ENCODE peak calls at places on chromosome X, in ten cellular contexts. U, P, Q, D, X, A, M, O, C and W are unnamed samples.

GRCh38 chrX:63513825-63514574 is 162.9 kb upstream of the SPIN4 start:
- DNase-seq in U (no peak), O (no peak), M (no peak), D (no peak), C (peak), P (no peak), Q (peak), X (no peak), A (peak), W (no peak)

GRCh38 chrX:10577863-10578262 is 42.5 kb downstream of the MID1 start:
- DNase-seq in Q (no peak), C (no peak), U (no peak), O (no peak), D (no peak), M (no peak), P (no peak), X (no peak), A (no peak), W (no peak)

GRCh38 chrX:120794525-120794975 is 81.1 kb downstream of the CT47B1 start:
- DNase-seq in D (no peak), M (no peak), X (no peak), U (no peak), O (no peak), C (no peak), A (no peak), Q (no peak), P (no peak), W (no peak)

GRCh38 chrX:18931972-18932371 is 51.9 kb downstream of the PHKA2 start:
- DNase-seq in A (no peak), D (no peak), Q (no peak), M (no peak), C (no peak), U (peak), X (no peak), O (no peak), P (no peak), W (peak)

GRCh38 chrX:132638313-132638712 is 149.5 kb upstream of the MBNL3 start:
- DNase-seq in M (no peak), X (no peak), P (no peak), O (no peak), D (no peak), A (no peak), C (no peak), Q (no peak), U (no peak), W (no peak)

GRCh38 chrX:113980953-113981352 is 602.9 kb upstream of the HTR2C start:
- DNase-seq in M (no peak), D (no peak), C (no peak), U (no peak), O (no peak), Q (no peak), P (no peak), X (no peak), A (no peak), W (no peak)

GRCh38 chrX:151505796-151506195 is 57.7 kb upstream of the PASD1 start:
- DNase-seq in D (no peak), O (no peak), Q (no peak), X (no peak), U (no peak), P (no peak), M (no peak), A (no peak), C (no peak), W (no peak)

GRCh38 chrX:42978655-42979379 is 200.9 kb upstream of the PPP1R2C start:
- DNase-seq in M (no peak), O (no peak), P (no peak), X (no peak), U (no peak), Q (no peak), C (no peak), D (no peak), A (no peak), W (no peak)

GRCh38 chrX:125651426-125651825 is 331.8 kb downstream of the TEX13C start:
- DNase-seq in A (no peak), P (no peak), C (no peak), Q (no peak), D (no peak), U (no peak), M (no peak), O (no peak), X (no peak), W (no peak)

GRCh38 chrX:41875142-41875541 is 48.2 kb downstream of the CASK start:
- DNase-seq in C (no peak), O (no peak), X (no peak), D (no peak), A (no peak), P (no peak), U (no peak), M (no peak), Q (no peak), W (no peak)

GRCh38 chrX:47862680-47863079 is 26.0 kb downstream of the ZNF81 start:
- DNase-seq in M (no peak), O (no peak), C (no peak), A (no peak), Q (no peak), X (no peak), U (no peak), P (no peak), D (no peak), W (no peak)

GRCh38 chrX:19810809-19811208 is 76.6 kb downstream of the SH3KBP1 start:
- DNase-seq in A (peak), X (no peak), C (no peak), P (no peak), D (no peak), O (no peak), U (no peak), M (no peak), Q (no peak), W (no peak)

GRCh38 chrX:67893931-67894330 is 350.1 kb downstream of the AR start:
- DNase-seq in C (no peak), X (no peak), Q (no peak), M (no peak), U (no peak), A (no peak), D (no peak), O (no peak), P (no peak), W (no peak)

GRCh38 chrX:9676311-9676710 is 89.3 kb downstream of the GPR143 start:
- DNase-seq in O (no peak), M (no peak), D (no peak), P (no peak), C (no peak), Q (no peak), X (no peak), A (no peak), U (no peak), W (no peak)

GRCh38 chrX:134013528-134013927 is 28.1 kb upstream of the GPC3 start:
- DNase-seq in O (no peak), C (no peak), P (no peak), Q (no peak), A (no peak), X (no peak), D (no peak), U (no peak), M (no peak), W (no peak)

GRCh38 chrX:7204619-7205018 is 56.7 kb upstream of the PUDP start:
- DNase-seq in Q (no peak), C (no peak), M (no peak), D (no peak), X (no peak), O (no peak), A (no peak), U (no peak), P (no peak), W (no peak)

GRCh38 chrX:40267334-40268118 is 169.8 kb upstream of the BCOR start:
- DNase-seq in C (peak), U (no peak), X (no peak), D (no peak), O (no peak), Q (no peak), M (no peak), P (no peak), A (no peak), W (peak)

GRCh38 chrX:106726485-106727437 is at the start of gene RNF128:
- DNase-seq in Q (peak), M (peak), C (no peak), D (peak), P (peak), U (peak), X (peak), A (peak), O (no peak), W (no peak)

GRCh38 chrX:100673397-100673953 is 29.5 kb downstream of the SRPX2 start:
- DNase-seq in C (no peak), U (no peak), M (no peak), P (no peak), D (no peak), A (no peak), X (no peak), Q (no peak), O (no peak), W (no peak)

GRCh38 chrX:137747231-137747630 is 181.3 kb downstream of the ZIC3 start:
- DNase-seq in A (no peak), U (no peak), P (no peak), O (no peak), X (no peak), C (no peak), D (no peak), Q (no peak), M (peak), W (no peak)

GRCh38 chrX:72280210-72280882 is 3.3 kb upstream of the RPS4X start:
- DNase-seq in P (no peak), O (no peak), U (no peak), A (no peak), Q (no peak), D (no peak), X (no peak), M (no peak), C (no peak), W (no peak)

GRCh38 chrX:110432066-110432465 is 73.4 kb downstream of the RTL9 start:
- DNase-seq in D (no peak), X (no peak), O (no peak), P (no peak), A (no peak), C (no peak), M (no peak), Q (no peak), U (no peak), W (no peak)

GRCh38 chrX:45621356-45622041 is 420.8 kb upstream of the DIPK2B start:
- DNase-seq in M (no peak), X (no peak), D (no peak), P (no peak), O (no peak), C (no peak), A (no peak), Q (no peak), U (no peak), W (no peak)

DNA sequence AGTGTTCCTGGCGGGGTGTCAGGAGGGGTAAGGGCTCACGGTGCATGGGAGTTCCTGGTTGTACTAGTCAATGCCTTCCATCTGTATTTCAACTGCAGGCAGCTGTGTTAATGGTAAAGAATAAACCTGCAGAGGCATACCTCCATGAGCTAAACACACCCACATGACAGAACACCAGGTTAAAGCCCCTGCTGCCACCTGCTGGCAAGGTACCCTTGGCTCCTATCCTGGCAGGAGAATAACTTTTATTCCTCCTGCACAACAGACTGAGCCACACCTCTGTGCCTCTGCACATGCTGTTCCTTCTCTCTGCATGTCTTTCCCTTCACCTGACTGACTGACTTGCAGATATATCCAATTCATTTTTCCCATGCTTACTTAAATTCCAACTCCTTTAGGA is 11.1 kb downstream of the ITIH6 start:
- DNase-seq in M (peak), U (peak), P (no peak), A (no peak), Q (no peak), O (peak), D (no peak), C (no peak), X (no peak), W (no peak)
- TF ChIP-seq CTCF in M (peak), U (peak), P (peak), A (no peak), Q (peak), O (peak), D (no peak), C (no peak), X (no peak), W (peak)

DNA sequence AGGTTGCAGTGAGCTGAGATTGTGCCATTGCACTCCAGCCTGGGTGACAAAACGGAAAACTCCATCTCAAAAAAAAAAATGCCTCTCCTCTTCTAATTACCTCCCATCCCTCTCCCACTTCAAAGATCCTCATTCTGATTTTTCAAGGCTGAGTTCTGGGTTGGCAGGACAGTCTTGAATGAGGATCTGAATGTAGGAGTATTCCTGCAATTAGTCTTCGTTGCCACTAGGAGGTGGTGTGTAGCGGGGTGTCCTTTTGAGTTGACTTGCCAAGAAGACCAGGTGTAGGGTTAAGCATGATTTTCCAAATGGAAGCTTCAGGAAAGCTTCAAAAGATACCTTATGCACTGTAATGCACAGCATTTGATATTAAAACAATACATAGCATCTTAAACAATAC is 169.9 kb downstream of the ASMT start:
- DNase-seq in Q (no peak), O (no peak), M (no peak), C (no peak), P (no peak), A (no peak), X (no peak), U (no peak), D (no peak), W (no peak)
- TF ChIP-seq CTCF in Q (no peak), O (no peak), M (peak), C (no peak), P (no peak), A (no peak), X (no peak), U (no peak), D (no peak), W (no peak)

GRCh38 chrX:33339219-33339618 is 127.9 kb upstream of the DMD start:
- DNase-seq in X (no peak), M (peak), C (no peak), U (no peak), Q (no peak), A (no peak), O (no peak), P (no peak), D (no peak), W (no peak)

GRCh38 chrX:33330798-33331197 is 119.4 kb upstream of the DMD start:
- DNase-seq in M (no peak), A (no peak), P (no peak), O (no peak), C (no peak), Q (no peak), D (no peak), X (no peak), U (no peak), W (no peak)

GRCh38 chrX:33336783-33337182 is 125.4 kb upstream of the DMD start:
- DNase-seq in D (no peak), U (no peak), X (no peak), C (no peak), P (no peak), A (no peak), O (no peak), Q (peak), M (peak), W (no peak)
- TF ChIP-seq CTCF in D (no peak), U (peak), X (no peak), C (no peak), P (peak), A (no peak), O (no peak), Q (peak), M (peak), W (peak)

DNA sequence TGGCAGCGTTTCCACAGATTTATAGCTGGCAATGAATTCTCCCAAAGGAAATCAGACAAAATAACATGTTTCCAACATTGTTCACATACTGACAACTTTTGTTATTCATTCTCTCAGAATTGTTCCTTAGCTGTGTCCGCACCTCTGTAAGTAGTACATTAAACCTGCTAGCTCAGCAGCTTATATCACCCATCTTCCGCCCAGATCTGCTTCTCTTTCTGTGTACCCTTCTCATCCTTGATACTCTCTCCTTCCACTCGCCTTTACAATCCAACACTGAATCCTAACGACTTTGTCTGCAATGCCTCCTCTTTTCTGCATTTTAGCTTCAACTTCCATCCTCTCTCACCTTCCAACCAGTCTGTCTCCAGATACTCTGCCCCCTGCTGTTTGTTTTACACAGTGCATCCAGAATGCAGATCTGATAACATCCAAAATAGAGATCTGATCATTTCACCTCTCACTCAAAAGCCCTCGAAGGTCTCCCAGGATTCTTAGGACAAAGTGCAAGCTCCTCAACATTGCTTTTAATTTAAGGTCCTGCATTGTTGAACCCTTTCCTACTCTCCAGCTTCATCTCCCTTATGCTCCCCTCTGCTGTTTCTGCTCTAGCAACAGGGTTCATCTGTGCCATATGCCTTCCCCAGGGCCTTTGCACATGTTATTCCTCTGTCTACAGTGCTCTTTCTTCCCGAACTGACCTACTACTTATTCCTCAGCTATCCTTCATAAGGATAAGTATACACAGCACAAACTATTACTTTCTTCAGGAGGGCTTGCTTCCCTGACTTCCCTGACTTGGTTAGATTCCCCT is 67.3 kb upstream of the VBP1 start:
- DNase-seq in A (no peak), D (no peak), X (no peak), P (no peak), U (no peak), C (no peak), Q (peak), M (no peak), O (no peak), W (peak)
- TF ChIP-seq CTCF in A (no peak), D (no peak), X (peak), P (peak), U (peak), C (no peak), Q (peak), M (peak), O (peak), W (peak)

GRCh38 chrX:108439961-108440696 is 491 bp downstream of the COL4A5 start:
- DNase-seq in O (no peak), A (no peak), C (no peak), U (no peak), X (peak), D (peak), M (peak), P (peak), Q (no peak), W (no peak)
- TF ChIP-seq CTCF in O (no peak), A (no peak), C (no peak), U (no peak), X (no peak), D (no peak), M (no peak), P (no peak), Q (no peak), W (no peak)

DNA sequence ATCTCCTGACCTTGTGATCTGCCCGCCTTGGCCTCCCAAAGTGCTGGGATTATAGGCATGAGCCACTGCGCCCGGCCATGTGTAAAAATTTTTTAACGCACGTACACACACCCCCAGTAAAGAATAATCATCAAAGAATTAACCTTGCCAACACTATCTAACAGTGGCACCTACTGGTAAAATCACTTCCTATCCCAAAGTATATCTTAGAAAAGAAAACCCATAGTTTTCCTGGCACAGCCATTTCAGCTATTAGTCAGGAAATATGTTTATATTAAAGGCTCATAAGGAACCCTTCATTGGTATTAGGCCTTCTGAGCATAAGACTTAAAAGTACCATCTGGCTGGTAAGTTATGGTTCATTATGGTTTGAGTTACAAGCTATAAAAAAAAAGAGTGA is 14.1 kb downstream of the S100G start:
- DNase-seq in M (no peak), D (no peak), X (no peak), P (no peak), A (no peak), Q (no peak), O (no peak), C (no peak), U (no peak), W (no peak)
- TF ChIP-seq CTCF in M (no peak), D (no peak), X (no peak), P (no peak), A (no peak), Q (no peak), O (no peak), C (no peak), U (no peak), W (no peak)

DNA sequence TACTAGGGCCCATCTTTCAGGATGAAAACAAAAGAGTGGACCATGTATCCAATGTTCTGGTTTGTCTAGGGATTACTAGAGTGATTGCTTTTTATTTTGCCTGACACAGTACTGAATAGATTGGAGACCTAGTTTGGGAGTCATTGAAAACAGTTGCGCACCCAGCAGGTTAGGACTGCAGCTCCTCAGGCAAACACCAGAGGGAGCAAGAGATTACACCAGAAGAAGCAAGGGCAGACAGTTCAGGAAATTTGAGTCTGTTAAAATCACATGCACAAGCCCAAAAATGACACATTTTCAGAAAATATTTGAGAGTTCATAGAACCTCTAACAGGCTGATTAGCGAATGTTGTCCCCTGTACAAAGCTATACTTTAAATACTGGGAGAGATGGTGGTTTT is 55.6 kb downstream of the CYLC1 start:
- DNase-seq in D (no peak), U (peak), M (no peak), P (no peak), A (no peak), C (no peak), X (no peak), O (no peak), Q (no peak), W (peak)
- TF ChIP-seq CTCF in D (no peak), U (peak), M (peak), P (no peak), A (no peak), C (no peak), X (no peak), O (no peak), Q (no peak), W (peak)

DNA sequence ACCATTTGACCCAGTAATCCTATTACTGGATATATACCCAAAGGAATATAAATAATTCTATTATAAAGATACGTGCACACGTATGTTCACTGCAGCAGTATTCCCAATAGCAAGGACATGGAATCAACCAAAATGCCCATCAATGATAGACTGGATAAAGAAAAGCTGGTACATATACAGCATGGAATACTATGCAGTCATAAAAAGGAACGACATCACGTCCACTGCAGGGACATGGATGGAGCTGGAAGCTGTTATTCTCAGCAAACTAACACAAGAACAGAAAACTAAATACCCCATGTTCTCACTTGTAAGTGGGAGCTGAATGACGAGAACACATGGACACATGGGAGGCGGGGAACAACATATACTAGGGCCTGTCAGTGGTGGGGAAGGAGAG is 69.7 kb downstream of the PHF8 start:
- DNase-seq in D (no peak), O (no peak), U (no peak), Q (no peak), C (no peak), X (no peak), M (no peak), P (no peak), A (no peak), W (no peak)
- TF ChIP-seq CTCF in D (no peak), O (no peak), U (no peak), Q (no peak), C (no peak), X (no peak), M (no peak), P (no peak), A (no peak), W (no peak)